ENCODE peak calls at places on chromosomes 1 and 21, in eight cellular contexts. One of them, this sample, is unnamed.

GRCh38 chr1:200530551-200531261 is 89.8 kb downstream of the KIF14 start:
- DNase-seq in A549: no peak
- DNase-seq in GM12878: no peak
- DNase-seq in tibial nerve: no peak
- DNase-seq in ovary: no peak
- DNase-seq in heart left ventricle: no peak
- DNase-seq in adrenal gland: no peak
- DNase-seq in endothelial cell of umbilical vein: no peak
- DNase-seq in this sample: no peak

GRCh38 chr1:30287976-30288375 is 435.4 kb downstream of the MATN1 start:
- DNase-seq in A549: no peak
- DNase-seq in tibial nerve: no peak
- DNase-seq in heart left ventricle: no peak
- DNase-seq in adrenal gland: no peak
- DNase-seq in GM12878: no peak
- DNase-seq in endothelial cell of umbilical vein: no peak
- DNase-seq in ovary: no peak
- DNase-seq in this sample: no peak

GRCh38 chr1:172135076-172135672 is 285.3 kb upstream of the C1orf105 start:
- DNase-seq in GM12878: no peak
- DNase-seq in ovary: no peak
- DNase-seq in A549: peak; percentile 37
- DNase-seq in heart left ventricle: no peak
- DNase-seq in endothelial cell of umbilical vein: no peak
- DNase-seq in tibial nerve: no peak
- DNase-seq in adrenal gland: no peak
- DNase-seq in this sample: no peak

GRCh38 chr1:8051650-8052049 is 25.5 kb upstream of the ERRFI1 start:
- DNase-seq in heart left ventricle: no peak
- DNase-seq in GM12878: no peak
- DNase-seq in ovary: no peak
- DNase-seq in tibial nerve: no peak
- DNase-seq in endothelial cell of umbilical vein: no peak
- DNase-seq in adrenal gland: no peak
- DNase-seq in A549: no peak
- DNase-seq in this sample: no peak

GRCh38 chr1:117045644-117046043 is 14.5 kb upstream of the TTF2 start:
- DNase-seq in heart left ventricle: no peak
- DNase-seq in tibial nerve: no peak
- DNase-seq in ovary: no peak
- DNase-seq in A549: no peak
- DNase-seq in endothelial cell of umbilical vein: peak; percentile 64
- DNase-seq in adrenal gland: no peak
- DNase-seq in GM12878: no peak
- DNase-seq in this sample: no peak

GRCh38 chr1:30779294-30780071 is 21.9 kb upstream of the LAPTM5 start:
- DNase-seq in heart left ventricle: peak; percentile 91
- DNase-seq in tibial nerve: peak; percentile 85
- DNase-seq in GM12878: no peak
- DNase-seq in ovary: peak; percentile 84
- DNase-seq in adrenal gland: peak; percentile 88
- DNase-seq in endothelial cell of umbilical vein: peak; percentile 78
- DNase-seq in A549: peak; percentile 67
- DNase-seq in this sample: no peak

GRCh38 chr1:165303415-165303814 is 53.1 kb downstream of the LMX1A start:
- DNase-seq in tibial nerve: no peak
- DNase-seq in endothelial cell of umbilical vein: no peak
- DNase-seq in ovary: no peak
- DNase-seq in heart left ventricle: no peak
- DNase-seq in GM12878: no peak
- DNase-seq in adrenal gland: no peak
- DNase-seq in A549: no peak
- DNase-seq in this sample: no peak

GRCh38 chr21:16205527-16205926 is 475.7 kb downstream of the USP25 start:
- DNase-seq in GM12878: no peak
- DNase-seq in adrenal gland: no peak
- DNase-seq in endothelial cell of umbilical vein: no peak
- DNase-seq in ovary: no peak
- DNase-seq in tibial nerve: no peak
- DNase-seq in heart left ventricle: no peak
- DNase-seq in A549: no peak
- DNase-seq in this sample: no peak

GRCh38 chr1:55713516-55713915 is 498.4 kb upstream of the USP24 start:
- DNase-seq in A549: no peak
- DNase-seq in heart left ventricle: no peak
- DNase-seq in GM12878: no peak
- DNase-seq in ovary: no peak
- DNase-seq in tibial nerve: no peak
- DNase-seq in endothelial cell of umbilical vein: no peak
- DNase-seq in adrenal gland: no peak
- DNase-seq in this sample: no peak

GRCh38 chr21:17462276-17462981 is 50.4 kb upstream of the CXADR start:
- DNase-seq in A549: peak; percentile 76
- DNase-seq in tibial nerve: no peak
- DNase-seq in GM12878: no peak
- DNase-seq in adrenal gland: no peak
- DNase-seq in heart left ventricle: no peak
- DNase-seq in ovary: no peak
- DNase-seq in endothelial cell of umbilical vein: peak; percentile 60
- DNase-seq in this sample: no peak

DNA sequence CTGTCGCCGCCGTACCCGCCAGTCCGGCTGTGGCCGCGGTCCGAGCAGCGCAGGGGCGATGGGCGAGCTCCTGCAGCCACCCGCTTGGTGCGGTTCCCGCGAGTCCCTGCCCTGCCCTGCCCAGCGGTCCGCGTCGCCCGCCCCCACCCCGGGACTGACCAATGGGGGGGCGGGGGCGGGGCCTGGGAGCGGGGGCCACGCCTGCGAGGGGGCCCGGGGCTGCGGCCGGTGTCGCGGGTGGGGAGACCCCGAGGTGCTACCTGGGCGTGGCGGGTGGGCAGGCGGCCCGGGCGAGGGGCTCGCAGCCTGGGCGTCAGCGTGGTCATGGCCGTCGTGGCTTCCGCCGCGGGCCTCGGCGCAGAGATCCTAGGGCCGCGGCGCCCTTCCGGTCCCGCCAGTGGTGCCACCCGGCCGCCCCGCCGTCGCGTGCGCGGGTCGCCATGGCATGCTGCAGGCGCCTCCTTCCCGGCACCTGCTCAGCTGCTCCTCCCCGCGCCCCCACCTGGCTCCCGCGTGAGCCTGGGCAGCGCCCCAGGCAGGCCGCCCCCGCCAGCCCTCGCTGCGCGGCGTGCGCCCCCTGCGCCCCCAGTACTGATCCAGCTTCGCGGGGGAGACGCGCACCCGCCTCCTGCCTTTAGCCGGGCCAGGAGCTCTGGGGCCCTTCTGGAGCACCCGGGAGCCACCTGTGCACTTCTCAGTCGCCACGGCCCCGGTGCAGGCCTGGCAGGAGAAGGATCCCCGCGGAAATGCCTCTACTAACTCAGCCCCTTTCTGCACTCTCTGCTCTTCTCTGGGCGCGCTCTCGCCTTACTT is at the start of gene BMP8B:
- DNase-seq in GM12878: no peak
- DNase-seq in heart left ventricle: peak; percentile 81
- DNase-seq in A549: peak; percentile 67
- DNase-seq in adrenal gland: peak; percentile 45
- DNase-seq in ovary: no peak
- DNase-seq in endothelial cell of umbilical vein: no peak
- DNase-seq in tibial nerve: peak; percentile 44
- DNase-seq in this sample: peak; percentile 20
- TF ChIP-seq POLR2A in GM12878: peak; percentile 73
- TF ChIP-seq POLR2A in heart left ventricle: no peak
- TF ChIP-seq POLR2A in A549: peak; percentile 15
- TF ChIP-seq POLR2A in adrenal gland: no peak
- TF ChIP-seq POLR2A in ovary: no peak
- TF ChIP-seq POLR2A in endothelial cell of umbilical vein: no peak
- TF ChIP-seq POLR2A in tibial nerve: peak; percentile 25
- TF ChIP-seq POLR2A in this sample: no peak

GRCh38 chr21:22263890-22264289 is 1265.7 kb downstream of the NCAM2 start:
- DNase-seq in ovary: no peak
- DNase-seq in GM12878: no peak
- DNase-seq in A549: no peak
- DNase-seq in adrenal gland: no peak
- DNase-seq in tibial nerve: no peak
- DNase-seq in endothelial cell of umbilical vein: no peak
- DNase-seq in heart left ventricle: no peak
- DNase-seq in this sample: no peak
- H3K9me3 ChIP-seq in ovary: no peaks in the 10 kb centered on the region
- H3K9me3 ChIP-seq in GM12878: no peaks in the 10 kb centered on the region
- H3K9me3 ChIP-seq in A549: no peaks in the 10 kb centered on the region
- H3K9me3 ChIP-seq in adrenal gland: no peaks in the 10 kb centered on the region
- H3K9me3 ChIP-seq in tibial nerve: no peaks in the 10 kb centered on the region
- H3K9me3 ChIP-seq in endothelial cell of umbilical vein: no peaks in the 10 kb centered on the region
- H3K9me3 ChIP-seq in heart left ventricle: no peaks in the 10 kb centered on the region
- H3K9me3 ChIP-seq in this sample: peaks cover 5% of the 10 kb centered on the region

GRCh38 chr21:38908537-38908936 is 102.8 kb downstream of the ETS2 start:
- DNase-seq in tibial nerve: no peak
- DNase-seq in endothelial cell of umbilical vein: no peak
- DNase-seq in adrenal gland: no peak
- DNase-seq in A549: no peak
- DNase-seq in ovary: no peak
- DNase-seq in heart left ventricle: no peak
- DNase-seq in GM12878: no peak
- DNase-seq in this sample: no peak

GRCh38 chr21:38905328-38905727 is 99.6 kb downstream of the ETS2 start:
- DNase-seq in adrenal gland: no peak
- DNase-seq in A549: no peak
- DNase-seq in tibial nerve: no peak
- DNase-seq in endothelial cell of umbilical vein: no peak
- DNase-seq in GM12878: no peak
- DNase-seq in heart left ventricle: no peak
- DNase-seq in ovary: no peak
- DNase-seq in this sample: no peak

GRCh38 chr21:38902608-38903445 is 97.1 kb downstream of the ETS2 start:
- DNase-seq in A549: no peak
- DNase-seq in adrenal gland: no peak
- DNase-seq in GM12878: no peak
- DNase-seq in heart left ventricle: no peak
- DNase-seq in ovary: no peak
- DNase-seq in endothelial cell of umbilical vein: no peak
- DNase-seq in tibial nerve: no peak
- DNase-seq in this sample: no peak

GRCh38 chr21:38903578-38904193 is 98.0 kb downstream of the ETS2 start:
- DNase-seq in tibial nerve: no peak
- DNase-seq in GM12878: no peak
- DNase-seq in ovary: no peak
- DNase-seq in heart left ventricle: no peak
- DNase-seq in A549: no peak
- DNase-seq in adrenal gland: no peak
- DNase-seq in endothelial cell of umbilical vein: no peak
- DNase-seq in this sample: no peak

GRCh38 chr21:38905751-38906150 is 100.0 kb downstream of the ETS2 start:
- DNase-seq in heart left ventricle: no peak
- DNase-seq in GM12878: no peak
- DNase-seq in tibial nerve: no peak
- DNase-seq in ovary: no peak
- DNase-seq in adrenal gland: no peak
- DNase-seq in endothelial cell of umbilical vein: no peak
- DNase-seq in A549: no peak
- DNase-seq in this sample: no peak
- H3K4me1 ChIP-seq in heart left ventricle: peaks cover 23% of the 10 kb centered on the region
- H3K4me1 ChIP-seq in GM12878: no peaks in the 10 kb centered on the region
- H3K4me1 ChIP-seq in tibial nerve: no peaks in the 10 kb centered on the region
- H3K4me1 ChIP-seq in ovary: peaks cover 6% of the 10 kb centered on the region
- H3K4me1 ChIP-seq in adrenal gland: peaks cover 7% of the 10 kb centered on the region
- H3K4me1 ChIP-seq in endothelial cell of umbilical vein: peaks cover 3% of the 10 kb centered on the region
- H3K4me1 ChIP-seq in A549: peaks cover 25% of the 10 kb centered on the region
- H3K4me1 ChIP-seq in this sample: peaks cover 46% of the 10 kb centered on the region

DNA sequence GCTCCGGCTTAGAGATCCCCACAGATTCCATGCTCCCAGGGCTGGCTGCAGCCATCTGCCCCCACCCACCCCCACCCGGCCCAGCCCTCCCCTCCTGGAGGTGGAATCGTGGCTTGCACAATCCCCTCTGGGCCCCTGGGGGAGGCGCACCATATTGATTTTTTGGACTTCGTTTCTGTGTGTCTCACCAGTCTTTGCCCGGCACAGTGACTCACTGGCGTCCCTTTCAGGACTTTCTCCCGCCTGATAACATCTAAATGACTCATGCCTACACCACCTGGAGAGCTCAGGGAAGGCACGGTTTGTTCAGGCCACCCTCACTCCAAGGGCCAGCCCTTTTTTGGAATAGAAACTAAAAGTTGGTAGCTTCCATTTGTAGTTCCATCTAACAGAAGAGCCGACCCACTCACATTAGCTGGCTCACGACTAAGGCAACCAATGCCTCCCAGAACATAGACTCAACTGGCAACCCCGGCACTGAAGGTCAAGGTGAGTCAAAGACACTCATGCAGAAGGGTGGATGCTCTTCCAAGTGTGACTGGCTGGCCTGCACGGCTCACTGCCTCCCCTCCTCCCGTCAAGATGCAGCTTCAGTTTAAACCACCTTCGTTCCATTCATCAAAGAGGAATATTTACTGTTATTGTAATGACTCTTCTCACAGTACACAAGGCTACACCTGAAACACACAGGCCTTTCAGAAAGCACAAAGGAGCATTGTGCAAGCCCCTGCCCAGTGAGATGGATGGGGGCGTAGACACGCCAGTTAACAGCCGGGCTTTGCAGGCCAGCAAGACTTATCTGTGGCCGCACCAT is 18.1 kb upstream of the ETS2 start:
- DNase-seq in heart left ventricle: no peak
- DNase-seq in GM12878: no peak
- DNase-seq in ovary: no peak
- DNase-seq in adrenal gland: no peak
- DNase-seq in endothelial cell of umbilical vein: no peak
- DNase-seq in tibial nerve: no peak
- DNase-seq in A549: peak; percentile 90
- DNase-seq in this sample: no peak
- TF ChIP-seq POLR2A in heart left ventricle: no peak
- TF ChIP-seq POLR2A in GM12878: no peak
- TF ChIP-seq POLR2A in ovary: no peak
- TF ChIP-seq POLR2A in adrenal gland: no peak
- TF ChIP-seq POLR2A in endothelial cell of umbilical vein: no peak
- TF ChIP-seq POLR2A in tibial nerve: no peak
- TF ChIP-seq POLR2A in A549: no peak
- TF ChIP-seq POLR2A in this sample: no peak

DNA sequence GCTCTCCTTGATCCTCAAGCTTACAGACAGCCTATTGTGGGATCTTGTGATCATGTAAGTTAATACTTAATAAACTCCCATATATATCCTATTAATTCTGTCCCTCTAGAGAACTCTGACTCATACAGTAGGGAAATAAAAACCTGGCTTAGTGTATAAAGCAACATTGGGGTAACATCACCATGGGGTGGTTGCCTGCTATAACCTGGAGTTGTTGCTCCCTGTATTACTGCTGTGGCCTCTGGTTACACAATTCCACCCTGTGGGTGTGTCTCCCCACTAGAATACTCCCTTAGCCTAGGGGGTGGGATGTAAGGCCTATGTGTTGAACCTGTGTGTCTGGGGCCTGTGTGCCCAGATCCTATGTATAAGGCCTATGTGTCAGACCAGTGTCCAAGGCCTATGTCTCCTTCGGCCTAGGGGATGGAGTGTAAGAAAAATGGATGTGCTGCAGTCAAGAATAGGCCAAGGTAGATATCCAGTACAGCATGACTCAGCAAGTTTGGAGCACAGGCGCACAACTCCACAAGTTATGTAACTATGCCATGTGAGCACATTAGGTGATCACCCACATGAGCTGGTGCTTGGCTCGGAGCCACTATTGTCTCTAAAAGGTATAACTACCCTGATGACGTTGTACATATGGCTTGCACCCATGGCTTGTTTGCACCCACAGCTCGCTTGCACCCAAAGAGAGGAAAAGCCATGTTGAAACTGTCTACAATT is 96.8 kb upstream of the C1orf21 start:
- DNase-seq in GM12878: no peak
- DNase-seq in endothelial cell of umbilical vein: no peak
- DNase-seq in ovary: no peak
- DNase-seq in adrenal gland: no peak
- DNase-seq in A549: peak; percentile 54
- DNase-seq in tibial nerve: no peak
- DNase-seq in heart left ventricle: no peak
- DNase-seq in this sample: no peak
- H3K9me3 ChIP-seq in GM12878: peaks cover 8% of the 10 kb centered on the region
- H3K9me3 ChIP-seq in endothelial cell of umbilical vein: no peaks in the 10 kb centered on the region
- H3K9me3 ChIP-seq in ovary: peaks cover 4% of the 10 kb centered on the region
- H3K9me3 ChIP-seq in adrenal gland: no peaks in the 10 kb centered on the region
- H3K9me3 ChIP-seq in A549: peaks cover 9% of the 10 kb centered on the region
- H3K9me3 ChIP-seq in tibial nerve: no peaks in the 10 kb centered on the region
- H3K9me3 ChIP-seq in heart left ventricle: no peaks in the 10 kb centered on the region
- H3K9me3 ChIP-seq in this sample: no peaks in the 10 kb centered on the region

This sample was measured in esophagus squamous epithelium.